ENCODE peak calls at places on chromosome 20, in six cellular contexts. One of them, this sample, is unnamed.

GRCh38 chr20:40769677-40770285 is 80.7 kb upstream of the MAFB start:
- DNase-seq in stomach: no peak
- DNase-seq in HL-60: no peak
- DNase-seq in suprapubic skin: no peak
- DNase-seq in HCT116: no peak
- DNase-seq in SK-N-SH: no peak
- DNase-seq in this sample: no peak

GRCh38 chr20:25623225-25623735 is 534 bp downstream of the NANP start:
- DNase-seq in stomach: peak; percentile 39
- DNase-seq in HL-60: no peak
- DNase-seq in suprapubic skin: peak; percentile 78
- DNase-seq in HCT116: peak; percentile 0
- DNase-seq in SK-N-SH: peak; percentile 60
- DNase-seq in this sample: peak; percentile 27

GRCh38 chr20:19572031-19572430 is 186.0 kb upstream of the RIN2 start:
- DNase-seq in stomach: no peak
- DNase-seq in HL-60: no peak
- DNase-seq in suprapubic skin: no peak
- DNase-seq in HCT116: no peak
- DNase-seq in SK-N-SH: no peak
- DNase-seq in this sample: no peak

GRCh38 chr20:21026951-21027350 is 79.2 kb downstream of the LINC00237 start:
- DNase-seq in stomach: no peak
- DNase-seq in HL-60: no peak
- DNase-seq in suprapubic skin: no peak
- DNase-seq in HCT116: no peak
- DNase-seq in SK-N-SH: no peak
- DNase-seq in this sample: no peak

GRCh38 chr20:22466447-22467171 is 117.8 kb downstream of the FOXA2 start:
- DNase-seq in stomach: no peak
- DNase-seq in HL-60: no peak
- DNase-seq in suprapubic skin: no peak
- DNase-seq in HCT116: no peak
- DNase-seq in SK-N-SH: no peak
- DNase-seq in this sample: no peak

GRCh38 chr20:25537890-25538289 is 47.4 kb downstream of the NINL start:
- DNase-seq in stomach: no peak
- DNase-seq in HL-60: no peak
- DNase-seq in suprapubic skin: no peak
- DNase-seq in HCT116: no peak
- DNase-seq in SK-N-SH: no peak
- DNase-seq in this sample: no peak

GRCh38 chr20:32134026-32134425 is 24.5 kb downstream of the TM9SF4 start:
- DNase-seq in stomach: no peak
- DNase-seq in HL-60: no peak
- DNase-seq in suprapubic skin: peak; percentile 24
- DNase-seq in HCT116: no peak
- DNase-seq in SK-N-SH: no peak
- DNase-seq in this sample: no peak

GRCh38 chr20:58818585-58819285 is 32.0 kb downstream of the GNAS-AS1 start:
- DNase-seq in stomach: no peak
- DNase-seq in HL-60: no peak
- DNase-seq in suprapubic skin: no peak
- DNase-seq in HCT116: no peak
- DNase-seq in SK-N-SH: no peak
- DNase-seq in this sample: no peak

GRCh38 chr20:1674361-1674760 is 16.8 kb upstream of the SIRPG start:
- DNase-seq in stomach: peak; percentile 29
- DNase-seq in HL-60: no peak
- DNase-seq in suprapubic skin: no peak
- DNase-seq in HCT116: no peak
- DNase-seq in SK-N-SH: no peak
- DNase-seq in this sample: no peak

GRCh38 chr20:57480444-57481152 is 44.3 kb downstream of the CTCFL start:
- DNase-seq in stomach: no peak
- DNase-seq in HL-60: no peak
- DNase-seq in suprapubic skin: peak; percentile 66
- DNase-seq in HCT116: no peak
- DNase-seq in SK-N-SH: no peak
- DNase-seq in this sample: no peak

GRCh38 chr20:57620274-57620990 is at the start of gene ZBP1:
- DNase-seq in stomach: peak; percentile 65
- DNase-seq in HL-60: no peak
- DNase-seq in suprapubic skin: no peak
- DNase-seq in HCT116: no peak
- DNase-seq in SK-N-SH: no peak
- DNase-seq in this sample: no peak

GRCh38 chr20:33846291-33846916 is 35.3 kb downstream of the CHMP4B start:
- DNase-seq in stomach: no peak
- DNase-seq in HL-60: no peak
- DNase-seq in suprapubic skin: no peak
- DNase-seq in HCT116: no peak
- DNase-seq in SK-N-SH: no peak
- DNase-seq in this sample: no peak

GRCh38 chr20:17956099-17956685 is 12.4 kb downstream of the SNX5 start:
- DNase-seq in stomach: no peak
- DNase-seq in HL-60: no peak
- DNase-seq in suprapubic skin: no peak
- DNase-seq in HCT116: no peak
- DNase-seq in SK-N-SH: no peak
- DNase-seq in this sample: no peak
- TF ChIP-seq POLR2AphosphoS5 in stomach: no peak
- TF ChIP-seq POLR2AphosphoS5 in HL-60: no peak
- TF ChIP-seq POLR2AphosphoS5 in suprapubic skin: no peak
- TF ChIP-seq POLR2AphosphoS5 in HCT116: no peak
- TF ChIP-seq POLR2AphosphoS5 in SK-N-SH: no peak
- TF ChIP-seq POLR2AphosphoS5 in this sample: peak; percentile 7

GRCh38 chr20:51446230-51446629 is 96.3 kb downstream of the NFATC2 start:
- DNase-seq in stomach: no peak
- DNase-seq in HL-60: no peak
- DNase-seq in suprapubic skin: no peak
- DNase-seq in HCT116: no peak
- DNase-seq in SK-N-SH: no peak
- DNase-seq in this sample: no peak

GRCh38 chr20:51447765-51448148 is 94.8 kb downstream of the NFATC2 start:
- DNase-seq in stomach: no peak
- DNase-seq in HL-60: no peak
- DNase-seq in suprapubic skin: no peak
- DNase-seq in HCT116: no peak
- DNase-seq in SK-N-SH: no peak
- DNase-seq in this sample: no peak

GRCh38 chr20:51447097-51447764 is 95.3 kb downstream of the NFATC2 start:
- DNase-seq in stomach: no peak
- DNase-seq in HL-60: no peak
- DNase-seq in suprapubic skin: peak; percentile 84
- DNase-seq in HCT116: peak; percentile 86
- DNase-seq in SK-N-SH: no peak
- DNase-seq in this sample: peak; percentile 23

GRCh38 chr20:51445591-51445990 is 96.9 kb downstream of the NFATC2 start:
- DNase-seq in stomach: no peak
- DNase-seq in HL-60: no peak
- DNase-seq in suprapubic skin: no peak
- DNase-seq in HCT116: no peak
- DNase-seq in SK-N-SH: no peak
- DNase-seq in this sample: no peak

DNA sequence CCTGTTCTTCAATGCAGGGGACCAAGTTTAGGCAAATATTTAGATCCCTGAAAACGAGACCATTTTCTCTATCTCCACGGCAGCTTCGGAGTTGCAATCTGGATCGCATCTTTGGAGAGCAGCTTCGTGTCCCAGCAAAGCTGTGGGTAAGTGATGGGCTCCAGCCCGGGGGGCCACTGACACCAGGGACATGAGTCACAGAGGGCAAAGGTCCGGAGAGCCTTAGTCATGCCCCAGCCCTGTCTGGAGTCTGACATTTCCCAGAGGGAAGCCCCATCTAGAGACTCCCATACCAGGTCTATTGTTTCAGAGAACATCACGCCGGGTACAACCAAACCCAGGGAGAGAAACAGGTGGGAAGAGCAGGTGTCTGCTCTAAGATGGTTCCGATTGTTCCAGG is 95.9 kb downstream of the NFATC2 start:
- DNase-seq in stomach: no peak
- DNase-seq in HL-60: no peak
- DNase-seq in suprapubic skin: no peak
- DNase-seq in HCT116: peak; percentile 77
- DNase-seq in SK-N-SH: peak; percentile 42
- DNase-seq in this sample: no peak
- TF ChIP-seq POLR2AphosphoS5 in stomach: no peak
- TF ChIP-seq POLR2AphosphoS5 in HL-60: no peak
- TF ChIP-seq POLR2AphosphoS5 in suprapubic skin: no peak
- TF ChIP-seq POLR2AphosphoS5 in HCT116: no peak
- TF ChIP-seq POLR2AphosphoS5 in SK-N-SH: peak; percentile 29
- TF ChIP-seq POLR2AphosphoS5 in this sample: no peak

DNA sequence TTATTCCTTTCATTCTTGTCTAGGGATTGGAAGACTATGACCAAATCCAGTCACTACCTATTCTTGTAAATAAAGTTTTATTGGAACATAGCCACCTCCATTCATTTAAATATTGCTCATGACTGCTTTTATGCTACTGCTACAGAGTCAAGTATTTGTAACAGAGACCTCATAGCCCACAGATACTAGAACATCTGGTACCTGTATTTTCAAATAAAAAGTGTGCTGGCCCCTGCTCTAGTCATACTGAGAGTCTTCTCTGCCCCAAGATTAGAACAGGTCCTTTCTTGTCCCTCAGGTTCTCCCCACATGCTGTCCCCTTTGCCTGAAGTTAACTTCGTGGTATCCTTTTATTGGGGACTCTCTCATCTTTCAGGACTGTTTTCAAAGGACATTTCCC is 422.3 kb downstream of the CBLN4 start:
- DNase-seq in stomach: no peak
- DNase-seq in HL-60: no peak
- DNase-seq in suprapubic skin: no peak
- DNase-seq in HCT116: no peak
- DNase-seq in SK-N-SH: no peak
- DNase-seq in this sample: no peak
- TF ChIP-seq POLR2AphosphoS5 in stomach: no peak
- TF ChIP-seq POLR2AphosphoS5 in HL-60: no peak
- TF ChIP-seq POLR2AphosphoS5 in suprapubic skin: no peak
- TF ChIP-seq POLR2AphosphoS5 in HCT116: no peak
- TF ChIP-seq POLR2AphosphoS5 in SK-N-SH: no peak
- TF ChIP-seq POLR2AphosphoS5 in this sample: no peak

GRCh38 chr20:5039255-5039657 is 37.9 kb upstream of the SLC23A2 start:
- DNase-seq in stomach: no peak
- DNase-seq in HL-60: no peak
- DNase-seq in suprapubic skin: no peak
- DNase-seq in HCT116: no peak
- DNase-seq in SK-N-SH: no peak
- DNase-seq in this sample: no peak

GRCh38 chr20:5040345-5040744 is 39.0 kb upstream of the SLC23A2 start:
- DNase-seq in stomach: no peak
- DNase-seq in HL-60: no peak
- DNase-seq in suprapubic skin: no peak
- DNase-seq in HCT116: no peak
- DNase-seq in SK-N-SH: no peak
- DNase-seq in this sample: no peak

GRCh38 chr20:5044075-5044620 is 42.8 kb upstream of the SLC23A2 start:
- DNase-seq in stomach: no peak
- DNase-seq in HL-60: no peak
- DNase-seq in suprapubic skin: no peak
- DNase-seq in HCT116: no peak
- DNase-seq in SK-N-SH: no peak
- DNase-seq in this sample: no peak

GRCh38 chr20:5039889-5040288 is 38.6 kb upstream of the SLC23A2 start:
- DNase-seq in stomach: no peak
- DNase-seq in HL-60: no peak
- DNase-seq in suprapubic skin: no peak
- DNase-seq in HCT116: no peak
- DNase-seq in SK-N-SH: no peak
- DNase-seq in this sample: no peak

GRCh38 chr20:5041433-5041832 is 40.1 kb upstream of the SLC23A2 start:
- DNase-seq in stomach: no peak
- DNase-seq in HL-60: no peak
- DNase-seq in suprapubic skin: no peak
- DNase-seq in HCT116: no peak
- DNase-seq in SK-N-SH: no peak
- DNase-seq in this sample: peak; percentile 14
- TF ChIP-seq POLR2AphosphoS5 in stomach: no peak
- TF ChIP-seq POLR2AphosphoS5 in HL-60: no peak
- TF ChIP-seq POLR2AphosphoS5 in suprapubic skin: no peak
- TF ChIP-seq POLR2AphosphoS5 in HCT116: no peak
- TF ChIP-seq POLR2AphosphoS5 in SK-N-SH: no peak
- TF ChIP-seq POLR2AphosphoS5 in this sample: no peak